ENCODE peak calls at places on chromosomes 3 and 15, in eight cellular contexts. N, V, T, X, U, Z, P and C are unnamed samples.

GRCh38 chr3:50246517-50246954 is 10.5 kb downstream of the GNAI2 start:
- DNase-seq in T (peak), Z (peak), X (no peak), V (peak), P (no peak), U (peak), N (no peak), C (no peak)

GRCh38 chr3:55537563-55537962 is 50.5 kb upstream of the WNT5A start:
- DNase-seq in Z (no peak), U (no peak), N (no peak), X (no peak), T (no peak), V (no peak), P (no peak), C (no peak)

GRCh38 chr3:80238606-80239005 is 470.8 kb upstream of the ROBO1 start:
- DNase-seq in Z (no peak), U (no peak), N (no peak), X (no peak), V (no peak), T (no peak), P (no peak), C (no peak)

GRCh38 chr3:8929860-8930259 is 33.4 kb downstream of the RAD18 start:
- DNase-seq in Z (no peak), T (no peak), X (no peak), N (no peak), U (no peak), V (no peak), P (no peak), C (no peak)

GRCh38 chr3:46017720-46018119 is 9.6 kb downstream of the XCR1 start:
- DNase-seq in P (no peak), Z (no peak), T (no peak), X (no peak), N (peak), U (no peak), V (no peak), C (no peak)

GRCh38 chr15:43792761-43793493 is 807 bp downstream of the SERF2 start:
- DNase-seq in V (peak), U (peak), T (peak), X (no peak), N (no peak), P (no peak), Z (peak), C (no peak)

GRCh38 chr15:90222538-90222937 is 11.2 kb downstream of the CIB1 start:
- DNase-seq in T (no peak), U (no peak), V (no peak), X (no peak), N (no peak), P (no peak), Z (no peak), C (no peak)

GRCh38 chr3:100400782-100401673 is at the start of the genes LNP1 and TOMM70:
- DNase-seq in Z (peak), T (peak), V (peak), P (peak), X (peak), U (peak), N (peak), C (peak)

GRCh38 chr3:194255252-194256039 is 95.7 kb downstream of the CPN2 start:
- DNase-seq in U (peak), X (peak), Z (peak), V (peak), P (peak), N (peak), T (peak), C (peak)

GRCh38 chr3:7657214-7658112 is 796.5 kb downstream of the GRM7 start:
- DNase-seq in T (no peak), X (no peak), Z (no peak), P (no peak), U (no peak), V (no peak), N (no peak), C (no peak)

GRCh38 chr3:57423335-57423734 is 120.8 kb downstream of the DNAH12 start:
- DNase-seq in V (no peak), Z (no peak), U (no peak), N (no peak), P (no peak), X (no peak), T (no peak), C (no peak)

GRCh38 chr3:125107861-125108567 is 52.2 kb upstream of the HEG1 start:
- DNase-seq in X (no peak), P (peak), V (no peak), U (no peak), T (no peak), Z (no peak), N (no peak), C (no peak)

GRCh38 chr15:35206060-35206675 is 121.1 kb upstream of the NANOGP8 start:
- DNase-seq in V (no peak), U (peak), X (no peak), T (peak), Z (peak), N (no peak), P (no peak), C (no peak)

GRCh38 chr3:54232618-54233017 is 110.3 kb downstream of the CACNA2D3 start:
- DNase-seq in V (no peak), U (no peak), N (no peak), X (no peak), P (no peak), T (no peak), Z (peak), C (no peak)

GRCh38 chr15:27669641-27670040 is 429.5 kb downstream of the OCA2 start:
- DNase-seq in T (no peak), U (no peak), N (no peak), Z (no peak), P (no peak), X (no peak), V (no peak), C (no peak)

GRCh38 chr15:41417418-41417811 is 520 bp downstream of the RTF1 start:
- DNase-seq in Z (peak), P (no peak), T (peak), N (no peak), X (no peak), U (peak), V (no peak), C (no peak)

GRCh38 chr15:99057697-99058420 is 47.0 kb upstream of the SYNM start:
- DNase-seq in Z (no peak), X (no peak), N (no peak), U (no peak), T (no peak), V (no peak), P (no peak), C (no peak)

GRCh38 chr15:84955089-84955848 is 26.4 kb upstream of the PDE8A start:
- DNase-seq in U (peak), N (peak), V (peak), T (peak), X (peak), Z (peak), P (no peak), C (peak)

GRCh38 chr3:118108176-118108575 is 926.5 kb downstream of the IGSF11 start:
- DNase-seq in X (no peak), T (no peak), Z (no peak), N (no peak), P (no peak), U (no peak), V (no peak), C (no peak)

GRCh38 chr3:5194801-5195509 is 7.4 kb downstream of the EDEM1 start:
- DNase-seq in T (peak), N (peak), V (no peak), U (peak), Z (no peak), X (no peak), P (no peak), C (no peak)

GRCh38 chr15:85475317-85475701 is 94.9 kb downstream of the AKAP13 start:
- DNase-seq in T (peak), U (no peak), V (no peak), N (no peak), X (no peak), Z (no peak), P (peak), C (no peak)

GRCh38 chr15:73781038-73781925 is 28.1 kb upstream of the INSYN1 start:
- DNase-seq in X (no peak), Z (no peak), U (no peak), N (no peak), P (no peak), V (no peak), T (peak), C (no peak)

GRCh38 chr3:177729939-177730700 is 532.8 kb upstream of the TBL1XR1 start:
- DNase-seq in T (no peak), Z (peak), P (no peak), U (no peak), V (no peak), X (no peak), N (peak), C (no peak)

GRCh38 chr3:146968204-146968651 is 363.1 kb upstream of the PLSCR5 start:
- DNase-seq in Z (no peak), V (no peak), P (no peak), X (no peak), N (no peak), U (no peak), T (no peak), C (no peak)

GRCh38 chr3:188594137-188594536 is 440.2 kb downstream of the LPP start:
- DNase-seq in Z (no peak), U (no peak), P (no peak), V (no peak), N (no peak), X (no peak), T (no peak), C (no peak)

GRCh38 chr3:52428151-52429005 is 16.5 kb downstream of the SEMA3G start:
- DNase-seq in N (peak), P (no peak), U (peak), Z (peak), T (peak), V (peak), X (no peak), C (peak)

GRCh38 chr3:184360070-184360833 is 1.2 kb downstream of the CLCN2 start:
- DNase-seq in U (no peak), Z (no peak), P (no peak), N (no peak), V (no peak), T (no peak), X (no peak), C (no peak)
- H3K4me3 ChIP-seq in U (no peak), Z (peak), P (no peak), N (peak), V (no peak), T (peak), X (no peak), C (peak)

DNA sequence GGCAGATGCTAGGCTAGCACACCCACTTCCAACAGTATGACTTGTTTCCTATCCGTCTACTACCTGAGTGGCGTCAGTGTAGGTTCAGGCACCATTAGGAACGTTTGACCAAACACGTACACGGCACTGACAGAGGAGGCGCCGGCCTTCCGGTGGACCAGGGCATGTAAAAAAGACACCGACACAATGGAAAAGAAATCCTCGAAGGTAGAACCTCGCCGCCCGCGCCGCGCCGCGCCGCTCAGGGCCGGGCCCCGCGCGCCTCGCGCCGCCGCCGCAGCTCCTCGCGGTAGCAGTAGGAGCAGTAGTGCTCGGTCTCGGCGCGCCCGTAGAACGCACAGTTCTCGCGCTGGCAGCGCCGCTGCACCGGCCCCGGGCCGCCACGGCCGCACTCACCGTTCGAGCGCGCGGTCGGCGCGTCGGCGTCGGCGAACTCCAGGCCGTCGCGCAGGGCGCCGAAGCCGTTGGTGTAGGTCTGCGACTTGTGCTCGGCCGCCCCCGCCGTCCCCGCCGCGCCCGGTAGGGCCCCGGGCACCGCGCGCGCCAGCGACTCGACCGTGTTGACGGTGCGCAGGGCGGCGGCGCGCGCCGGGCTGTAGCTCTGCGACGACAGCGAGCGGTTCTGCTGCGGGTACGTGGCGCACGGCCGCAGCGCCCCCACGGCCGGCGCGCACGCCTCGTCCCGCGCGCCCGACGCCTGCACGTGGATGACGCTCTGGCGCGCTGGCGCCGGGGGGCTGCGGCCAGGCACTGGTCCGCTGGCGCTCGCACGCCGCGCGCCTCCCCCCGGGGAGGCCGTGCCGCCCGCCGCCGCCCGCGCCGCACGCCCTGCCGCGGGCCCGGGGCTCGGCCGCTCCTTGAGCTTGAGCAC is 156.7 kb downstream of the KLF13 start:
- DNase-seq in V (peak), X (no peak), T (no peak), P (no peak), Z (peak), N (no peak), U (no peak), C (peak)
- H3K4me3 ChIP-seq in V (peak), X (no peak), T (no peak), P (peak), Z (peak), N (peak), U (no peak), C (peak)

DNA sequence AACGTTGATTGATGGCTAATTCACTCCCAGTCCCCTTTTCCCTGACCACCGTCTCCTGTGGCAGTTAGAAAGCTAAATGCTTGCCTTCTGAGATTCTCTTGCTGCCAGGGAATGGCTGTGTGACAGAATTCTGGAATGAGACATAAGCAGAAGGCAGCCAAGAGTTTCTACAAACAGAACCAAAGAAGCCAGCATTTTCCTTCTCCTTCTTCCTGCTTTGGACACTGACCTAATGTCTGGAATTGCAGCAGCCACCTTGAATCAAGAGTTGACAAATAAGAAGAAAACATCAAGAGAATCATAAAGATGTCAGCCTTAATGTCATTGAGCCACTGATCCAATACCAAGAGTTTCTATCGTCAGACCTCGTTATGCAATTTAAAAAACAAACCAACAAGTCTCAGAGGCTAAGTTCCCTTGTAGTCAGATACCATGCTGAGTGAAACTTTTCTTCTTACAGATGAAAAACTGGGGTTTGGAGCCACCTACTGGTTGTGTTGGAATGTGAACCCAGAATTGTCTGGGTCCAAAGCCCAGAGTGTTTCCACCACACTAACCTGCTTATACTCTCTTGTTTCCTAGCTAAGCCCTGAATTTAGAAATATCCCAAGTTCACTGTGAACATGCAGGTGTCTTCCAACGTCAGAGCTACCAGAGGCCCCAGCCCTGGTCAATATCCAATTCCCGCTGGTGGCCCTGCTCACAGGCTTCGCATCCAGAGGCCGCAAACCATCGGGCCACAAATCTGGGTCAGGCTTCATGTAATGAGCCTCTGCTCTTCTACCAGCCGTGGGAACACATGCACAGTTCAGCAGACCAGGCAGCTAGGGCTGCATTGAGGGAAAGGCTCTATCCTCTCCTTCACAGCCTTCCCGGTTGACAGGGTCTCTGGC is 42.5 kb downstream of the MCF2L2 start:
- DNase-seq in Z (peak), P (peak), V (no peak), U (peak), X (no peak), T (peak), N (peak), C (peak)
- H3K4me3 ChIP-seq in Z (no peak), P (no peak), V (no peak), U (no peak), X (no peak), T (no peak), N (no peak), C (no peak)

GRCh38 chr3:42980909-42981308 is 1.8 kb downstream of the GASK1A start:
- DNase-seq in N (no peak), X (no peak), Z (no peak), V (no peak), T (no peak), P (no peak), U (no peak), C (no peak)
- H3K4me3 ChIP-seq in N (no peak), X (no peak), Z (no peak), V (no peak), T (no peak), P (no peak), U (no peak), C (peak)

GRCh38 chr3:12662593-12663310 is 1.2 kb downstream of the RAF1 start:
- DNase-seq in Z (peak), N (peak), U (peak), V (peak), P (no peak), X (peak), T (peak), C (peak)

GRCh38 chr3:12658593-12659058 is 5.3 kb downstream of the RAF1 start:
- DNase-seq in Z (no peak), P (no peak), T (no peak), N (no peak), U (no peak), V (no peak), X (no peak), C (no peak)

GRCh38 chr3:12661926-12662592 is 1.9 kb downstream of the RAF1 start:
- DNase-seq in Z (no peak), X (no peak), P (no peak), T (peak), N (no peak), U (no peak), V (no peak), C (no peak)

GRCh38 chr3:12659316-12660015 is 4.5 kb downstream of the RAF1 start:
- DNase-seq in Z (no peak), N (no peak), X (no peak), T (no peak), P (no peak), V (no peak), U (no peak), C (no peak)

DNA sequence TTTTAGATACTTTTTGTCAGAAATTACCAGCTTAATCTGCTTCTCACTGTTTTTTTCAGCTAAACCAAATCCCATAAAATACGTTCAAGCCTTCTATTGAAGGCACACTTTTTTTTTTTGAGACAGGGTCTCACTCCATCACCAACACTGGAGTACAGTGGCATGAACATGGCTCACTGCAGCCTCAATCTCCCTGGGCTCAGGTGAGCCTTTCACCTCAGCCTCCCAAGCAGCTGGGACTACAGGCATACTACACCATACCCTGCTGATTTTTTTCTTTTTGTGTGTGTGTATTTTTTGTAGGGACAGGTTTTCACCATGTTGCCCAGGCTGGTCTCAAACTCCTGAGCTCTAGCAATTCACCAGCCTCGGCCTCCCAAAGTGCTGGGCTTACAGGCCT is 3.7 kb downstream of the RAF1 start:
- DNase-seq in N (no peak), X (no peak), U (no peak), Z (no peak), T (no peak), V (no peak), P (no peak), C (no peak)
- H3K4me3 ChIP-seq in N (no peak), X (no peak), U (no peak), Z (no peak), T (no peak), V (no peak), P (no peak), C (no peak)

GRCh38 chr3:141394560-141394959 is 26.3 kb downstream of the ZBTB38 start:
- DNase-seq in Z (no peak), X (no peak), P (no peak), N (no peak), T (no peak), V (no peak), U (no peak), C (no peak)

GRCh38 chr3:141395005-141395589 is 26.8 kb downstream of the ZBTB38 start:
- DNase-seq in X (no peak), P (no peak), V (no peak), Z (no peak), U (no peak), T (no peak), N (no peak), C (no peak)

GRCh38 chr3:141392416-141392815 is 24.1 kb downstream of the ZBTB38 start:
- DNase-seq in Z (no peak), P (no peak), N (no peak), T (no peak), X (no peak), V (no peak), U (no peak), C (no peak)

GRCh38 chr3:141392018-141392370 is 23.7 kb downstream of the ZBTB38 start:
- DNase-seq in N (no peak), V (no peak), T (no peak), P (no peak), U (no peak), X (no peak), Z (no peak), C (no peak)

GRCh38 chr3:141393151-141394076 is 25.1 kb downstream of the ZBTB38 start:
- DNase-seq in T (no peak), N (no peak), U (no peak), Z (peak), P (no peak), V (no peak), X (no peak), C (no peak)
- H3K4me3 ChIP-seq in T (no peak), N (no peak), U (no peak), Z (no peak), P (no peak), V (no peak), X (no peak), C (no peak)

GRCh38 chr3:44970916-44971490 is 5.0 kb downstream of the ZDHHC3 start:
- DNase-seq in T (no peak), V (no peak), N (no peak), Z (no peak), P (no peak), U (peak), X (no peak), C (no peak)

GRCh38 chr3:44969779-44970178 is 6.2 kb downstream of the ZDHHC3 start:
- DNase-seq in Z (no peak), X (no peak), N (no peak), U (no peak), P (no peak), T (peak), V (no peak), C (peak)

GRCh38 chr3:44969170-44969569 is 6.8 kb downstream of the ZDHHC3 start:
- DNase-seq in V (no peak), Z (no peak), U (no peak), X (no peak), T (peak), N (no peak), P (no peak), C (peak)

GRCh38 chr3:44976002-44976815 is at the start of the genes EXOSC7 and ZDHHC3:
- DNase-seq in V (peak), N (peak), P (no peak), T (peak), Z (peak), U (peak), X (peak), C (peak)

GRCh38 chr3:44974406-44974805 is 1.6 kb downstream of the ZDHHC3 start:
- DNase-seq in T (peak), V (no peak), X (no peak), N (no peak), U (peak), P (no peak), Z (peak), C (peak)
- H3K4me3 ChIP-seq in T (peak), V (peak), X (peak), N (no peak), U (peak), P (peak), Z (peak), C (peak)